ENCODE peak calls at places on chromosomes 4 and X, in four cellular contexts. O is astrocyte of the spinal cord, U is sigmoid colon, D is foreskin fibroblast. P is an unnamed sample.

GRCh38 chr4:76610751-76611150 is 175.7 kb downstream of the SHROOM3 start:
- DNase-seq in O (no peak), U (no peak), D (no peak), P (no peak)

GRCh38 chr4:85081196-85081595 is 114.7 kb upstream of the WDFY3 start:
- DNase-seq in O (no peak), U (no peak), D (no peak), P (no peak)

GRCh38 chr4:137735561-137736104 is 203.3 kb upstream of the PCDH18 start:
- DNase-seq in O (no peak), U (no peak), D (no peak), P (no peak)

GRCh38 chr4:165288639-165289428 is 38.6 kb upstream of the MSMO1 start:
- DNase-seq in O (peak; percentile 69), U (no peak), D (peak; percentile 65), P (no peak)

GRCh38 chr4:176631611-176632010 is 161.1 kb downstream of the VEGFC start:
- DNase-seq in O (no peak), U (no peak), D (no peak), P (no peak)

GRCh38 chr4:123806057-123806456 is 409.5 kb downstream of the SPRY1 start:
- DNase-seq in O (no peak), U (no peak), D (no peak), P (no peak)

GRCh38 chr4:40722576-40723161 is 27.1 kb upstream of the NSUN7 start:
- DNase-seq in O (no peak), U (no peak), D (no peak), P (no peak)

GRCh38 chr4:56506110-56506705 is 617 bp downstream of the ARL9 start:
- DNase-seq in O (peak; percentile 25), U (no peak), D (no peak), P (no peak)

GRCh38 chr4:80812145-80812544 is 218.4 kb upstream of the BMP3 start:
- DNase-seq in O (no peak), U (no peak), D (no peak), P (no peak)

GRCh38 chr4:59247032-59247431 is 1953.1 kb upstream of the ADGRL3 start:
- DNase-seq in O (no peak), U (no peak), D (no peak), P (no peak)

GRCh38 chr4:187304131-187304530 is 580.5 kb upstream of the FAT1 start:
- DNase-seq in O (no peak), U (no peak), D (no peak), P (no peak)

GRCh38 chrX:105653891-105654290 is 168.4 kb upstream of the NRK start:
- DNase-seq in O (peak; percentile 17), U (no peak), D (no peak), P (no peak)

GRCh38 chrX:134761788-134762187 is 103.5 kb upstream of the PLAC1 start:
- DNase-seq in O (no peak), U (no peak), D (no peak), P (no peak)

GRCh38 chr4:154622598-154622997 is 10.1 kb upstream of the FGG start:
- DNase-seq in O (peak; percentile 50), U (no peak), D (no peak), P (no peak)

GRCh38 chrX:115561605-115562491 is 874 bp downstream of the PLS3 start:
- DNase-seq in O (peak; percentile 42), U (peak; percentile 78), D (peak; percentile 27), P (no peak)

GRCh38 chr4:110614173-110614948 is 8.5 kb downstream of the PITX2 start:
- DNase-seq in O (no peak), U (no peak), D (no peak), P (no peak)

GRCh38 chr4:105088110-105088879 is 58.4 kb upstream of the TET2 start:
- DNase-seq in O (peak; percentile 94), U (no peak), D (peak; percentile 87), P (no peak)

GRCh38 chrX:155262970-155263754 is 1.1 kb downstream of the RAB39B start:
- DNase-seq in O (no peak), U (no peak), D (no peak), P (no peak)

GRCh38 chr4:64158648-64159326 is 250.5 kb downstream of the TECRL start:
- DNase-seq in O (peak; percentile 71), U (no peak), D (no peak), P (no peak)

GRCh38 chr4:97665553-97665952 is 477.7 kb downstream of the STPG2 start:
- DNase-seq in O (no peak), U (no peak), D (no peak), P (no peak)

GRCh38 chr4:106502106-106502699 is 133.6 kb upstream of the GIMD1 start:
- DNase-seq in O (peak; percentile 64), U (no peak), D (peak; percentile 43), P (no peak)

GRCh38 chrX:3516051-3516541 is 169.6 kb upstream of the MXRA5 start:
- DNase-seq in O (peak; percentile 52), U (no peak), D (peak; percentile 28), P (no peak)

GRCh38 chr4:110020681-110021443 is 108.2 kb downstream of the EGF start:
- DNase-seq in O (no peak), U (no peak), D (no peak), P (no peak)

GRCh38 chr4:63370997-63371396 is 1038.3 kb downstream of the TECRL start:
- DNase-seq in O (no peak), U (no peak), D (no peak), P (no peak)

GRCh38 chrX:129653985-129654651 is 638 bp downstream of the APLN start:
- DNase-seq in O (no peak), U (no peak), D (no peak), P (peak; percentile 65)

GRCh38 chrX:43121637-43122036 is 343.7 kb upstream of the PPP1R2C start:
- DNase-seq in O (no peak), U (no peak), D (no peak), P (no peak)

GRCh38 chrX:41666251-41666650 is 22.5 kb upstream of the GPR34 start:
- DNase-seq in O (peak; percentile 28), U (no peak), D (no peak), P (no peak)

GRCh38 chr4:104395219-104395618 is 99.5 kb downstream of the CXXC4 start:
- DNase-seq in O (peak; percentile 41), U (no peak), D (no peak), P (no peak)

DNA sequence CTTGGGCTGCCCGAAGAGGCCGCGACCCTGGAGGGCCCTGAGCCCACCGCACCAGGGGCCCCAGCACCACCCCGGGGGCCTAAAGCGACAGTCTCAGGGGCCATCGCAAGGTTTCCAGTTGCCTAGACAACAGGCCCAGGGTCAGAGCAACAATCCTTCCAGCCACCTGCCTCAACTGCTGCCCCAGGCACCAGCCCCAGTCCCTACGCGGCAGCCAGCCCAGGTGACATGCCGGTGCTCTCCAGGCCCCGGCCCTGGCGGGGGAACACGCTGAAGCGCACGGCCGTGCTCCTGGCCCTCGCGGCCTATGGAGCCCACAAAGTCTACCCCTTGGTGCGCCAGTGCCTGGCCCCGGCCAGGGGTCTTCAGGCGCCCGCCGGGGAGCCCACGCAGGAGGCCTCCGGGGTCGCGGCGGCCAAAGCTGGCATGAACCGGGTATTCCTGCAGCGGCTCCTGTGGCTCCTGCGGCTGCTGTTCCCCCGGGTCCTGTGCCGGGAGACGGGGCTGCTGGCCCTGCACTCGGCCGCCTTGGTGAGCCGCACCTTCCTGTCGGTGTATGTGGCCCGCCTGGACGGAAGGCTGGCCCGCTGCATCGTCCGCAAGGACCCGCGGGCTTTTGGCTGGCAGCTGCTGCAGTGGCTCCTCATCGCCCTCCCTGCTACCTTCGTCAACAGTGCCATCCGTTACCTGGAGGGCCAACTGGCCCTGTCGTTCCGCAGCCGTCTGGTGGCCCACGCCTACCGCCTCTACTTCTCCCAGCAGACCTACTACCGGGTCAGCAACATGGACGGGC is 579 bp downstream of the ABCD1 start:
- DNase-seq in O (no peak), U (no peak), D (no peak), P (no peak)
- H3K4me3 ChIP-seq in O (peak overlapping the region; percentile 34), U (peak overlapping the region; percentile 69), D (peak overlapping the region; percentile 41), P (peak overlapping the region; percentile 69)

DNA sequence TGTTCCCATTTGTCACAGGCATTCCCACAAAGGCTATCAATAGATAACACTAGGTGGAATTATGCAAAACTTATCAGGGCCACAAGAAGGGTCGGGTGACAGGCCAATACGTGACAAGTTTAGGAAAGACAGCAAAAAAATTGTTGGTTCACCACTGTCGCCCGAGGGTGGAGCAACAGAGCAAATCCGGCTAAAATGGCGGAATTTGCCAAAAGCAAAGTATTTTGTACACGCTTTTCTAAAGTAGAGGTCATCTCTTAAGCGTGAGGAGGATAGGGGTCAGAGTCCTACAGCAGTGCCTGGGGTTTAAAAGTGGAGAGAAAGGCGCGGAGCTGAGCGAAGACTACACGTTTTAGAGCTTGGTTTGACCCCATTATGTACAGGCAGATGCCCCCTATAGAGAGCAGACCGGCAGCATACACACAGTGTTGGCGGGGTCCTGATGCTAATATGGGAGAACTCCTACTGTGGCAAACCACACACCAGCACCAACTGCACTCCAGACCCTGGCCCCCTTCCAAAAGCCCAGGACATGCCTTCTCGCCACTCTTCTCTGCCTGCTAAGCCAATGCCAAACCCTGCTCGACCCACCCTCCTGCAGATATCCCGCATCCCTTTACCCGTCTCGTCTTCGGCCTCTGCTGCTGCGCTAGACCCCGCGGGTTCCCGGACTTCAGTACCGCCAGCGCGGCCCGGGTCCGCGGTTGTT is 733 bp downstream of the CCNA2 start:
- DNase-seq in O (peak; percentile 41), U (peak; percentile 67), D (peak; percentile 9), P (no peak)
- TF ChIP-seq CTCF in O (no peak), U (no peak), D (peak; percentile 3), P (no peak)

GRCh38 chrX:38220936-38221386 is 290 bp upstream of the SRPX start:
- DNase-seq in O (peak; percentile 52), U (peak; percentile 80), D (no peak), P (no peak)
- H3K4me3 ChIP-seq in O (peak overlapping the region; percentile 60), U (peak overlapping the region; percentile 59), D (peak overlapping the region; percentile 64), P (peak overlapping the region; percentile 57)

GRCh38 chr4:88060431-88060830 is 53.0 kb downstream of the PKD2 start:
- DNase-seq in O (peak; percentile 3), U (no peak), D (no peak), P (no peak)

GRCh38 chr4:88054229-88054628 is 46.8 kb downstream of the PKD2 start:
- DNase-seq in O (no peak), U (no peak), D (peak; percentile 21), P (no peak)

GRCh38 chr4:88059781-88060180 is 52.3 kb downstream of the PKD2 start:
- DNase-seq in O (no peak), U (no peak), D (no peak), P (no peak)

GRCh38 chr4:88058295-88058694 is 50.9 kb downstream of the PKD2 start:
- DNase-seq in O (no peak), U (no peak), D (no peak), P (no peak)

GRCh38 chr4:88054909-88055308 is 47.5 kb downstream of the PKD2 start:
- DNase-seq in O (peak; percentile 59), U (no peak), D (peak; percentile 18), P (no peak)
- TF ChIP-seq CTCF in O (peak; percentile 71), U (no peak), D (peak; percentile 59), P (peak; percentile 12)

P was measured in ascending aorta.